ENCODE peak calls at places on chromosomes 1 and 21, in ten cellular contexts. P is left ventricle myocardium inferior; X is PC-3; M is ovary; D is OCI-LY7; Q is fibroblast of lung; H is GM06990; Y is cardiac muscle cell; V is CD8-positive, alpha-beta T cell; C is brain microvascular endothelial cell. E is an unnamed sample.

GRCh38 chr1:81349194-81349965 is 451.4 kb upstream of the ADGRL2 start:
- DNase-seq in P (no peak), X (no peak), M (no peak), D (no peak), Q (no peak), H (no peak), Y (no peak), V (no peak), C (no peak), E (no peak)

GRCh38 chr1:67683736-67684525 is 1.1 kb upstream of the GADD45A start:
- DNase-seq in P (no peak), X (peak; percentile 78), M (peak; percentile 43), D (no peak), Q (peak; percentile 76), H (no peak), Y (no peak), V (no peak), C (peak; percentile 41), E (peak; percentile 15)

GRCh38 chr1:22115281-22115680 is 27.6 kb downstream of the WNT4 start:
- DNase-seq in P (no peak), X (no peak), M (no peak), D (no peak), Q (no peak), H (no peak), Y (no peak), V (no peak), C (no peak), E (no peak)

GRCh38 chr21:42539342-42539741 is 25.7 kb downstream of the SLC37A1 start:
- DNase-seq in P (no peak), X (no peak), M (no peak), D (no peak), Q (no peak), H (no peak), Y (no peak), V (no peak), C (no peak), E (no peak)

GRCh38 chr1:116066868-116067563 is 44.2 kb upstream of the MAB21L3 start:
- DNase-seq in P (no peak), X (no peak), M (no peak), D (no peak), Q (peak; percentile 43), H (no peak), Y (no peak), V (no peak), C (peak; percentile 47), E (no peak)

GRCh38 chr1:222546548-222547259 is 1.2 kb downstream of the HHIPL2 start:
- DNase-seq in P (no peak), X (peak; percentile 96), M (no peak), D (no peak), Q (peak; percentile 78), H (no peak), Y (peak; percentile 3), V (no peak), C (peak; percentile 52), E (no peak)

GRCh38 chr1:62528015-62528414 is 69.3 kb upstream of the ANGPTL3 start:
- DNase-seq in P (peak; percentile 25), X (no peak), M (no peak), D (no peak), Q (no peak), H (no peak), Y (no peak), V (no peak), C (no peak), E (peak; percentile 83)

GRCh38 chr21:39094847-39095525 is 88.3 kb downstream of the PSMG1 start:
- DNase-seq in P (no peak), X (peak; percentile 46), M (no peak), D (no peak), Q (peak; percentile 95), H (no peak), Y (no peak), V (no peak), C (peak; percentile 95), E (no peak)

GRCh38 chr1:8061210-8061609 is 35.1 kb upstream of the ERRFI1 start:
- DNase-seq in P (no peak), X (peak; percentile 95), M (no peak), D (no peak), Q (peak; percentile 99), H (no peak), Y (no peak), V (no peak), C (peak; percentile 97), E (no peak)

GRCh38 chr1:110647254-110647891 is 27.4 kb downstream of the KCNA3 start:
- DNase-seq in P (no peak), X (no peak), M (no peak), D (no peak), Q (peak; percentile 38), H (no peak), Y (no peak), V (no peak), C (no peak), E (no peak)

GRCh38 chr1:156482276-156482675 is 18.3 kb downstream of the MEF2D start:
- DNase-seq in P (no peak), X (no peak), M (no peak), D (no peak), Q (no peak), H (no peak), Y (no peak), V (no peak), C (no peak), E (no peak)

GRCh38 chr1:168609133-168609715 is 32.8 kb downstream of the XCL1 start:
- DNase-seq in P (peak; percentile 34), X (peak; percentile 34), M (peak; percentile 74), D (no peak), Q (peak; percentile 72), H (no peak), Y (peak; percentile 36), V (no peak), C (peak; percentile 69), E (no peak)
- H3K4me3 ChIP-seq in P (peak overlapping the region; percentile 26), X (no peak overlapping the region), M (no peak overlapping the region), D (no peak overlapping the region), Q (no peak overlapping the region), H (no peak overlapping the region), Y (no peak overlapping the region), V (no peak overlapping the region), C (peak overlapping the region; percentile 13), E (no peak overlapping the region)

GRCh38 chr1:99331083-99331482 is 66.8 kb downstream of the PLPPR4 start:
- DNase-seq in P (no peak), X (peak; percentile 8), M (no peak), D (no peak), Q (no peak), H (no peak), Y (no peak), V (no peak), C (no peak), E (no peak)

GRCh38 chr1:99326215-99326949 is 62.1 kb downstream of the PLPPR4 start:
- DNase-seq in P (no peak), X (peak; percentile 24), M (no peak), D (no peak), Q (no peak), H (no peak), Y (peak; percentile 20), V (no peak), C (no peak), E (no peak)

GRCh38 chr1:99328171-99328570 is 63.9 kb downstream of the PLPPR4 start:
- DNase-seq in P (no peak), X (no peak), M (no peak), D (no peak), Q (no peak), H (no peak), Y (no peak), V (no peak), C (no peak), E (no peak)

DNA sequence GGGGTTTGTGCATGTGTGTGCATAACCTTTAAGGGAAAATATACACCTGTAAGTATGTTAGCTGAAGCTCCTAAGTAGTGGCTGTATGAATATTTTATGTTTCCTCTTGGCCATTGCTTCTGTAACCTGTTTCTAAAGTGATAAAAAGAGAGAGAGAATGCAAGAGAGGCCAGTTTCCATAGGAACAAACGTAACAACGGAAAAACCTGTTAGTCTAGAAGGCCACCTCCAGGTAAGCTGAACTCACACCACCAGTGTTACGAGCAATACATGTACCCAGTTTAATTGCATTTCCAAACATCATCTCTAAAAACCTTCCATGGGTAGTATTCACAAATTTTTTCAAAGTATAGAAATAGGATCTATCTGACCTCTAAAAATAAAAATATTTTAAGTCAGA is 63.1 kb downstream of the PLPPR4 start:
- DNase-seq in P (no peak), X (peak; percentile 71), M (no peak), D (no peak), Q (no peak), H (no peak), Y (no peak), V (no peak), C (no peak), E (no peak)
- TF ChIP-seq CTCF in P (no peak), X (no peak), M (no peak), D (no peak), Q (no peak), H (no peak), Y (no peak), V (no peak), C (no peak), E (no peak)

GRCh38 chr1:26548841-26549240 is 19.3 kb downstream of the RPS6KA1 start:
- DNase-seq in P (no peak), X (no peak), M (no peak), D (no peak), Q (no peak), H (no peak), Y (no peak), V (no peak), C (no peak), E (no peak)

GRCh38 chr1:26543444-26543835 is 13.9 kb downstream of the RPS6KA1 start:
- DNase-seq in P (no peak), X (no peak), M (no peak), D (no peak), Q (no peak), H (no peak), Y (no peak), V (no peak), C (no peak), E (no peak)

GRCh38 chr1:26546819-26547218 is 17.3 kb downstream of the RPS6KA1 start:
- DNase-seq in P (no peak), X (no peak), M (no peak), D (no peak), Q (no peak), H (no peak), Y (no peak), V (no peak), C (no peak), E (no peak)

GRCh38 chr1:26544156-26544555 is 14.6 kb downstream of the RPS6KA1 start:
- DNase-seq in P (no peak), X (no peak), M (no peak), D (no peak), Q (no peak), H (no peak), Y (no peak), V (no peak), C (no peak), E (no peak)

GRCh38 chr1:26546375-26546774 is 16.8 kb downstream of the RPS6KA1 start:
- DNase-seq in P (no peak), X (no peak), M (no peak), D (no peak), Q (no peak), H (no peak), Y (no peak), V (peak; percentile 30), C (no peak), E (no peak)
- H3K4me3 ChIP-seq in P (peak overlapping the region; percentile 48), X (no peak overlapping the region), M (no peak overlapping the region), D (peak overlapping the region; percentile 76), Q (no peak overlapping the region), H (peak overlapping the region; percentile 95), Y (no peak overlapping the region), V (peak overlapping the region; percentile 100), C (no peak overlapping the region), E (peak overlapping the region; percentile 90)

DNA sequence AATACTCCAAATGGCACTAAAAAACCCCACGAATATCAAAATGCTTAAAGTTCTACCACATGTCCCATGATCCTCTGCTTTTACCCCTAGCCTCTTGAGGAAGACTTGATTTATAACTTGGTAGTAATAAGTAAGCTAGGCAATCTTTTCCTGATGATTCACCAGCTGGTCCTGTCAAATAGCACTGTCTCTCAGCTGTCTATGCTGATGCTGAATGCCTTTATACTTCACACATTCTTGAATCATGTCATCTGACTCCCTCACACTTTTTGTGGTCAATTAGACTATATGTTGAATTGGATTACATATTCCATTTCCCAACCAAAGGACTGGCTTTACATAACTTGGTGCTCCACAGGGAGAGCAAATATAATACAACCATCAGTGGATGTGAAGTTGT is 16.6 kb downstream of the C21orf91 start:
- DNase-seq in P (no peak), X (no peak), M (no peak), D (no peak), Q (peak; percentile 74), H (no peak), Y (no peak), V (no peak), C (peak; percentile 47), E (no peak)
- TF ChIP-seq CTCF in P (no peak), X (no peak), M (no peak), D (no peak), Q (no peak), H (no peak), Y (no peak), V (no peak), C (no peak), E (no peak)